ENCODE peak calls at places on chromosomes 6 and 20, in eight cellular contexts. J, I, H, O, S, C, M and X are unnamed samples.

GRCh38 chr6:139316622-139317317 is 25.0 kb upstream of the TXLNB start:
- DNase-seq in J (no peak), I (no peak), H (no peak), O (no peak), S (no peak), C (no peak), M (no peak), X (no peak)

GRCh38 chr6:55034752-55035151 is 139.6 kb upstream of the HCRTR2 start:
- DNase-seq in J (no peak), I (no peak), H (no peak), O (no peak), S (no peak), C (no peak), M (no peak), X (no peak)

GRCh38 chr6:119234457-119234856 is 115.1 kb downstream of the MAN1A1 start:
- DNase-seq in J (no peak), I (no peak), H (no peak), O (no peak), S (no peak), C (no peak), M (no peak), X (no peak)

GRCh38 chr6:168095171-168095691 is 16.2 kb upstream of the FRMD1 start:
- DNase-seq in J (no peak), I (no peak), H (no peak), O (peak), S (no peak), C (no peak), M (peak), X (no peak)

GRCh38 chr6:24974182-24975171 is 38.7 kb upstream of the RIPOR2 start:
- DNase-seq in J (no peak), I (no peak), H (no peak), O (no peak), S (no peak), C (no peak), M (no peak), X (no peak)

GRCh38 chr6:148082721-148083120 is 259.9 kb upstream of the SASH1 start:
- DNase-seq in J (no peak), I (no peak), H (no peak), O (no peak), S (no peak), C (no peak), M (no peak), X (no peak)

GRCh38 chr6:152050451-152051195 is 243.1 kb downstream of the ESR1 start:
- DNase-seq in J (no peak), I (no peak), H (no peak), O (no peak), S (no peak), C (no peak), M (no peak), X (no peak)

GRCh38 chr20:19022118-19022575 is 190.3 kb upstream of the SLC24A3 start:
- DNase-seq in J (peak), I (no peak), H (no peak), O (no peak), S (no peak), C (no peak), M (no peak), X (peak)

GRCh38 chr6:33983721-33984465 is 162.0 kb downstream of the GRM4 start:
- DNase-seq in J (no peak), I (no peak), H (peak), O (peak), S (no peak), C (no peak), M (no peak), X (no peak)

GRCh38 chr20:50070361-50070760 is 42.6 kb downstream of the UBE2V1 start:
- DNase-seq in J (no peak), I (no peak), H (no peak), O (peak), S (no peak), C (no peak), M (no peak), X (no peak)

GRCh38 chr6:79777713-79778579 is 146.8 kb downstream of the SH3BGRL2 start:
- DNase-seq in J (no peak), I (peak), H (peak), O (peak), S (peak), C (peak), M (peak), X (no peak)

GRCh38 chr6:108587258-108588059 is 26.7 kb downstream of the FOXO3 start:
- DNase-seq in J (no peak), I (peak), H (no peak), O (no peak), S (no peak), C (no peak), M (no peak), X (no peak)

GRCh38 chr6:12449447-12449846 is 159.3 kb downstream of the EDN1 start:
- DNase-seq in J (no peak), I (no peak), H (no peak), O (no peak), S (no peak), C (no peak), M (no peak), X (no peak)

GRCh38 chr6:101585501-101585900 is 192.0 kb downstream of the GRIK2 start:
- DNase-seq in J (no peak), I (no peak), H (no peak), O (no peak), S (no peak), C (no peak), M (no peak), X (no peak)

GRCh38 chr6:70103798-70104197 is 199.1 kb downstream of the COL9A1 start:
- DNase-seq in J (no peak), I (peak), H (no peak), O (no peak), S (peak), C (no peak), M (no peak), X (no peak)

GRCh38 chr6:24524801-24525200 is 30.0 kb downstream of the ALDH5A1 start:
- DNase-seq in J (no peak), I (peak), H (no peak), O (no peak), S (peak), C (peak), M (no peak), X (no peak)

GRCh38 chr20:1835531-1835930 is 59.7 kb upstream of the SIRPA start:
- DNase-seq in J (no peak), I (no peak), H (no peak), O (no peak), S (no peak), C (no peak), M (no peak), X (no peak)

GRCh38 chr6:111687652-111688051 is 82.0 kb upstream of the TRAF3IP2 start:
- DNase-seq in J (peak), I (no peak), H (no peak), O (no peak), S (no peak), C (no peak), M (no peak), X (no peak)

GRCh38 chr6:8006208-8006607 is 58.0 kb downstream of the BLOC1S5 start:
- DNase-seq in J (no peak), I (peak), H (no peak), O (no peak), S (no peak), C (no peak), M (no peak), X (no peak)

GRCh38 chr20:14700641-14700965 is 363.2 kb upstream of the FLRT3 start:
- DNase-seq in J (no peak), I (no peak), H (no peak), O (no peak), S (no peak), C (no peak), M (no peak), X (no peak)

GRCh38 chr6:12899080-12899815 is 182.7 kb downstream of the PHACTR1 start:
- DNase-seq in J (no peak), I (no peak), H (no peak), O (no peak), S (no peak), C (no peak), M (no peak), X (no peak)

GRCh38 chr6:149910721-149911151 is 12.2 kb downstream of the RAET1G start:
- DNase-seq in J (no peak), I (no peak), H (no peak), O (peak), S (no peak), C (no peak), M (peak), X (no peak)

GRCh38 chr6:1495344-1495743 is 106.0 kb downstream of the FOXF2 start:
- DNase-seq in J (no peak), I (no peak), H (no peak), O (no peak), S (no peak), C (no peak), M (no peak), X (no peak)

GRCh38 chr6:1498491-1499113 is 109.2 kb downstream of the FOXF2 start:
- DNase-seq in J (no peak), I (no peak), H (no peak), O (no peak), S (peak), C (no peak), M (no peak), X (no peak)

GRCh38 chr6:1496092-1496491 is 106.7 kb downstream of the FOXF2 start:
- DNase-seq in J (no peak), I (no peak), H (no peak), O (no peak), S (no peak), C (no peak), M (no peak), X (no peak)

GRCh38 chr6:1497593-1498105 is 108.3 kb downstream of the FOXF2 start:
- DNase-seq in J (no peak), I (no peak), H (no peak), O (no peak), S (peak), C (no peak), M (no peak), X (no peak)

GRCh38 chr6:1496836-1497592 is 107.6 kb downstream of the FOXF2 start:
- DNase-seq in J (no peak), I (no peak), H (no peak), O (no peak), S (no peak), C (no peak), M (no peak), X (no peak)
- TF ChIP-seq POLR2AphosphoS5 in J (no peak), I (no peak), H (no peak), O (no peak), S (no peak), C (no peak), M (no peak), X (no peak)

GRCh38 chr20:61753196-61753942 is 312.3 kb downstream of the TAF4 start:
- DNase-seq in J (no peak), I (no peak), H (no peak), O (no peak), S (no peak), C (no peak), M (peak), X (no peak)
- H3K27ac ChIP-seq in J (no peak), I (no peak), H (no peak), O (no peak), S (peak), C (no peak), M (no peak), X (no peak)

DNA sequence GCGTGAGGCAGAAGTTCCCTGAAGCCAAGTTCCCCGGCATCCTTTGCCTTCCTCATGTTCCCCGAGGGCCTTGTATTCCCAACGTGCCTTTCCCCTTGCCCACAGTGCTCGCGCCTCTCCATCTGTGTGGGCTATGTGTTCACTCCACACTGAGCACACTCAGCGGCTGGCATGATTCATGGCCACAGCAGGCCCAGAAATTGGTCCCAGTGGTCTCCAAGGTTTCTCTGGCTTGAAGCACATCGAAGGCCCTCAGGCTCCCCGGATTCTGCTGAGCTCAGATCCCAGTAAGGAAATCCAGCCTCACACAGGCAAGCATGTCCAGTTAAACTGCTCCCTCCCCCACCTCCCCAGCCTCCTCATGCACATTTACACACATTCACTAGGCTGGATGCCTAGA is 123.6 kb downstream of the ISM1 start:
- DNase-seq in J (no peak), I (no peak), H (no peak), O (no peak), S (no peak), C (no peak), M (no peak), X (no peak)
- TF ChIP-seq POLR2AphosphoS5 in J (no peak), I (no peak), H (no peak), O (no peak), S (no peak), C (no peak), M (no peak), X (no peak)

GRCh38 chr6:166223091-166223490 is 55.4 kb upstream of the TBXT start:
- DNase-seq in J (no peak), I (peak), H (no peak), O (no peak), S (no peak), C (no peak), M (no peak), X (no peak)

GRCh38 chr6:166222631-166223030 is 55.0 kb upstream of the TBXT start:
- DNase-seq in J (no peak), I (no peak), H (no peak), O (no peak), S (no peak), C (no peak), M (no peak), X (no peak)

GRCh38 chr6:166228839-166229528 is 61.3 kb upstream of the TBXT start:
- DNase-seq in J (no peak), I (no peak), H (no peak), O (no peak), S (peak), C (no peak), M (no peak), X (no peak)

GRCh38 chr6:166228425-166228824 is 60.8 kb upstream of the TBXT start:
- DNase-seq in J (no peak), I (no peak), H (no peak), O (no peak), S (no peak), C (no peak), M (no peak), X (no peak)
- H3K27ac ChIP-seq in J (no peak), I (no peak), H (no peak), O (no peak), S (no peak), C (no peak), M (no peak), X (no peak)

DNA sequence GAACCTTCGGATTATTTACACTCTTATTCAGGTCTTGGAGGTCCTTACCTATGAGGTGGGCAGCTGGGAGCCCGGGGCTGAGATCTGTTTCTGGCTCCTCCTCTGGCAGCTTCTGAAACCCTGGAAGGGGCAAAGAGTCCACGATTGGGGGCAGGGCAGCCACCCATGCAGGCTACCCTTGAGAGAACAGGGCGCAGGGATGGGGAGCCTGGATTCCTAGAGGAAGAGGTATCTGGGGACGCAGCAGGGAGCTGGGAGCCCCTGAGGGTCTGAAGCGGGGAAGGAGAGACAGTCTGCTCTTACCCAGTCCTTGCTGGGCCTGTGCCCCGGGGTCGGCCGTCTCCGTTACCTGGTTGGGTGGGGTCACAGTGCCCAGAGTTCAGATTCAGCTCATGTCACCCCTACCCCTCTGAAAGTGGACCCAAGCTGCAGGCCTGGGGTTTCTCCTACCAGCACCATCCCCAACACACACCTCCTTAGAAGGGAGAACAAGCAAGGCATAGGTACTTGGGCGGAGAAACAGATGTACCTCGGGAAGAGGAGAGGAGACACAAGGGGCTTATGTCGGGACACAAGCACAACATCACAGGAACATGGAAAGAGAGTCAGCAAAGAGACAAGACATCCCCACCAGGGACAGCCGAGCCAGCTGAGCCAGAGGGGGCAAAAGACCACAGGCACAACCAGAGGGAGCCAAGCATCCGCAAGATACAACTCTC is 554 bp downstream of the LTB start:
- DNase-seq in J (no peak), I (no peak), H (no peak), O (peak), S (peak), C (no peak), M (no peak), X (no peak)
- TF ChIP-seq POLR2AphosphoS5 in J (no peak), I (no peak), H (no peak), O (no peak), S (no peak), C (no peak), M (no peak), X (no peak)

GRCh38 chr6:3751019-3751729 is at the start of gene PXDC1:
- DNase-seq in J (no peak), I (no peak), H (no peak), O (peak), S (peak), C (no peak), M (peak), X (no peak)

GRCh38 chr6:3749991-3750323 is 1.6 kb downstream of the PXDC1 start:
- DNase-seq in J (no peak), I (peak), H (peak), O (no peak), S (no peak), C (no peak), M (no peak), X (no peak)

GRCh38 chr6:3749390-3749978 is 2.0 kb downstream of the PXDC1 start:
- DNase-seq in J (no peak), I (no peak), H (peak), O (no peak), S (peak), C (no peak), M (no peak), X (no peak)

GRCh38 chr6:3751730-3752537 is 421 bp upstream of the PXDC1 start:
- DNase-seq in J (no peak), I (peak), H (peak), O (peak), S (peak), C (no peak), M (peak), X (peak)

DNA sequence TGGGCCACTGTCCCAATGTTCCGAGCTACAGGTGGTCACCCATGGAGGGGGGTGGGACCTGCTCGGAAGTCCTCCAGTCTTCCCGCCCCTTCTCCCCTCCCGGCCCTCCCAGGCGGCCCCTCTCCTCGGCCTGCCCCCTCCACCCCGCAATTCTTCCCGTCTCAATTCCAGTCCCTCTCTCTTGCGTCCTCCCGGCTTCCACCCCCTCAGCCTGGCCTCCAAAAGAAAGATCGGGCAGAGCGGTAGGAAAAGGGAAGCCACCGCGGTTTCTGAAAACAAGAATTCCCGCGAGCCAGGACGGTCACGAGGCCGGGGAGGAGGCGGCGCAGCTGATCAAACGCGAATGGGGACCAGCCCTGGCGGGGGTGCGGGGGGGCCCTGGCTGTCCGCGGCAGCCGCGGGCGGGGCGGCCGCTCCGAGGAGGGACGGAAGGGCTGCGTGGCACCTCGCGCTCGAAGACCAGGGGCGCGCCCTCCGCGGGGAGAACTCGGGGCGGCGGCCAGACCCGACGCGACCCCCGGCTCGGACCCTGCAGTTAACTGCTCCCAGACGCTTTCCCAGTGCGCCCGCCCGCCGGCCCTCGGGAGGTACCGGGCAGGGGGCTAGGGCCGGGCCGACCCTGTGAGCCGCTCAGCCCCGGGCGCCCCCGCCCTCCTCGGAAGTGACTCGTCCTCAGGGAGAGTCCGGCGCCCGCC is 1.0 kb downstream of the PXDC1 start:
- DNase-seq in J (no peak), I (peak), H (peak), O (peak), S (peak), C (no peak), M (peak), X (peak)
- H3K27ac ChIP-seq in J (peak), I (no peak), H (peak), O (peak), S (no peak), C (peak), M (peak), X (peak)

GRCh38 chr6:42099340-42100028 is 42.9 kb downstream of the C6orf132 start:
- DNase-seq in J (no peak), I (peak), H (peak), O (no peak), S (peak), C (no peak), M (no peak), X (no peak)
- TF ChIP-seq POLR2AphosphoS5 in J (peak), I (no peak), H (peak), O (no peak), S (peak), C (no peak), M (peak), X (no peak)

GRCh38 chr6:5645275-5645674 is 361.4 kb downstream of the NRN1 start:
- DNase-seq in J (no peak), I (no peak), H (no peak), O (no peak), S (no peak), C (no peak), M (no peak), X (no peak)
- H3K27ac ChIP-seq in J (no peak), I (no peak), H (no peak), O (no peak), S (no peak), C (no peak), M (no peak), X (no peak)